ENCODE peak calls at places on chromosomes 16 and 17, in four cellular contexts. W, Y, Z and X are unnamed samples.

GRCh38 chr17:74713199-74713755 is 554 bp upstream of the CD300LF start:
- DNase-seq in Y (no peak), W (no peak), Z (no peak), X (no peak)

GRCh38 chr17:75077072-75077489 is 10.7 kb upstream of the SLC16A5 start:
- DNase-seq in Z (no peak), W (no peak), Y (no peak), X (no peak)

GRCh38 chr16:51382215-51382614 is 231.1 kb upstream of the SALL1 start:
- DNase-seq in Y (no peak), W (no peak), Z (no peak), X (no peak)

GRCh38 chr17:34269969-34270368 is at the start of gene CCL7:
- DNase-seq in W (no peak), Z (no peak), Y (no peak), X (no peak)

GRCh38 chr17:81429353-81429774 is 34.1 kb downstream of the BAHCC1 start:
- DNase-seq in Z (peak), Y (no peak), W (peak), X (no peak)

GRCh38 chr16:47777191-47777590 is 316.1 kb downstream of the PHKB start:
- DNase-seq in Y (no peak), Z (no peak), W (peak), X (no peak)

GRCh38 chr17:49646391-49647255 is 31.3 kb downstream of the SPOP start:
- DNase-seq in W (peak), Y (no peak), Z (peak), X (peak)

GRCh38 chr16:769201-769769 is 8.8 kb downstream of the MSLN start:
- DNase-seq in Z (no peak), W (no peak), Y (no peak), X (no peak)

GRCh38 chr17:9239260-9239820 is 218.0 kb downstream of the NTN1 start:
- DNase-seq in Y (peak), W (no peak), Z (no peak), X (no peak)

GRCh38 chr17:5418858-5419355 is 555 bp downstream of the NUP88 start:
- DNase-seq in W (peak), Z (peak), Y (peak), X (peak)

GRCh38 chr16:85401917-85402766 is 211.0 kb upstream of the GSE1 start:
- DNase-seq in W (no peak), Z (no peak), Y (no peak), X (no peak)

GRCh38 chr16:53198933-53199332 is 144.1 kb downstream of the CHD9 start:
- DNase-seq in Z (no peak), Y (no peak), W (no peak), X (no peak)

GRCh38 chr17:21289175-21289901 is 4.8 kb downstream of the MAP2K3 start:
- DNase-seq in Z (no peak), W (no peak), Y (no peak), X (no peak)

GRCh38 chr16:72099377-72099818 is 5.8 kb downstream of the DHX38 start:
- DNase-seq in Z (peak), Y (peak), W (peak), X (peak)

GRCh38 chr16:13957197-13958078 is 37.5 kb downstream of the ERCC4 start:
- DNase-seq in Z (peak), Y (no peak), W (peak), X (peak)

GRCh38 chr17:42049834-42050359 is 504 bp downstream of the C17orf113 start:
- DNase-seq in W (no peak), Y (no peak), Z (no peak), X (no peak)

GRCh38 chr17:51120357-51120738 is 320 bp downstream of the SPAG9 start:
- DNase-seq in Y (peak), W (peak), Z (peak), X (peak)

GRCh38 chr17:49779730-49780220 is 8.7 kb upstream of the KAT7 start:
- DNase-seq in Y (peak), W (peak), Z (peak), X (peak)

GRCh38 chr17:21493993-21494392 is 117.8 kb downstream of the KCNJ12 start:
- DNase-seq in Z (no peak), W (no peak), Y (no peak), X (no peak)

GRCh38 chr16:84851192-84852127 is 31.7 kb downstream of the CRISPLD2 start:
- DNase-seq in Z (no peak), Y (no peak), W (peak), X (no peak)

GRCh38 chr17:76404256-76404655 is 19.8 kb downstream of the SPHK1 start:
- DNase-seq in W (no peak), Z (no peak), Y (no peak), X (no peak)

GRCh38 chr16:86791287-86792074 is 213.1 kb downstream of the FOXL1 start:
- DNase-seq in W (no peak), Y (no peak), Z (no peak), X (peak)

GRCh38 chr17:38905375-38905774 is 20.0 kb upstream of the LASP1NB start:
- DNase-seq in Y (no peak), W (no peak), Z (no peak), X (no peak)